ENCODE peak calls at places on chromosomes 6 and 20, in six cellular contexts. U is astrocyte of the spinal cord; T is hypothalamus; Y is stimulated activated CD4-positive, alpha-beta T cell treated with anti-CD3 and anti-CD28 coated beads, Interleukin-15, amount 100 ng/mL, for 1 hour; X is stimulated activated CD8-positive, alpha-beta memory T cell treated with anti-CD3 and anti-CD28 coated beads, Interleukin-15, amount 100 ng/mL, for 1 hour; C is NAMALWA. O is an unnamed sample.
A peak's percentile ranks its signal among the peaks of the same experiment; 100 is the strongest.

GRCh38 chr6:44049163-44049988 is 77.9 kb downstream of the MRPL14 start:
- DNase-seq in U (peak; percentile 55), T (no peak), Y (no peak), X (no peak), C (no peak), O (no peak)

GRCh38 chr6:11771473-11772048 is 7.0 kb downstream of the ADTRP start:
- DNase-seq in U (no peak), T (no peak), Y (no peak), X (no peak), C (no peak), O (no peak)

GRCh38 chr6:170152989-170153388 is 137.9 kb downstream of the DLL1 start:
- DNase-seq in U (peak; percentile 54), T (peak; percentile 26), Y (no peak), X (no peak), C (no peak), O (peak; percentile 32)

GRCh38 chr6:109187399-109188114 is 92.2 kb downstream of the CEP57L1 start:
- DNase-seq in U (peak; percentile 42), T (peak; percentile 55), Y (peak; percentile 47), X (peak; percentile 47), C (peak; percentile 71), O (no peak)

GRCh38 chr6:124873066-124873410 is 89.2 kb upstream of the RNF217 start:
- DNase-seq in U (no peak), T (no peak), Y (no peak), X (no peak), C (no peak), O (no peak)

GRCh38 chr20:4116091-4116490 is 100.7 kb upstream of the RNF24 start:
- DNase-seq in U (no peak), T (no peak), Y (no peak), X (no peak), C (no peak), O (no peak)

GRCh38 chr6:167396659-167397490 is 72.0 kb downstream of the TTLL2 start:
- DNase-seq in U (no peak), T (no peak), Y (no peak), X (no peak), C (no peak), O (no peak)

GRCh38 chr6:42345696-42346416 is 105.9 kb downstream of the TRERF1 start:
- DNase-seq in U (no peak), T (no peak), Y (no peak), X (no peak), C (no peak), O (no peak)

GRCh38 chr6:17418281-17419188 is 25.1 kb downstream of the CAP2 start:
- DNase-seq in U (no peak), T (no peak), Y (no peak), X (no peak), C (no peak), O (no peak)